ENCODE peak calls at places on chromosomes 5 and 9, in six cellular contexts. C, L, O, A, U and B are unnamed samples.

GRCh38 chr9:133087429-133088145 is 25.8 kb downstream of the CEL start:
- DNase-seq in C (no peak), L (no peak), O (peak), A (no peak), U (no peak), B (no peak)

GRCh38 chr9:83630938-83631457 is 8.1 kb downstream of the IDNK start:
- DNase-seq in C (no peak), L (no peak), O (no peak), A (no peak), U (no peak), B (no peak)

GRCh38 chr5:130605200-130605599 is 559.9 kb downstream of the HINT1 start:
- DNase-seq in C (peak), L (no peak), O (no peak), A (no peak), U (peak), B (peak)

GRCh38 chr9:21690561-21690960 is 111.9 kb upstream of the MTAP start:
- DNase-seq in C (no peak), L (no peak), O (no peak), A (no peak), U (no peak), B (no peak)

GRCh38 chr5:178786859-178787499 is 56.5 kb upstream of the ZNF354A start:
- DNase-seq in C (peak), L (no peak), O (no peak), A (no peak), U (no peak), B (no peak)

GRCh38 chr9:136052433-136052880 is 42.6 kb downstream of the NACC2 start:
- DNase-seq in C (peak), L (peak), O (no peak), A (peak), U (no peak), B (no peak)

GRCh38 chr5:77249475-77249874 is 39.0 kb downstream of the PDE8B start:
- DNase-seq in C (no peak), L (no peak), O (no peak), A (no peak), U (no peak), B (no peak)

GRCh38 chr5:173712609-173713176 is 96.2 kb upstream of the BOD1 start:
- DNase-seq in C (no peak), L (no peak), O (no peak), A (no peak), U (no peak), B (no peak)

GRCh38 chr5:110221036-110221435 is 505.4 kb downstream of the TMEM232 start:
- DNase-seq in C (no peak), L (no peak), O (no peak), A (no peak), U (no peak), B (no peak)

GRCh38 chr5:170265527-170265926 is 32.0 kb downstream of the LCP2 start:
- DNase-seq in C (no peak), L (peak), O (no peak), A (no peak), U (no peak), B (no peak)

GRCh38 chr5:171907731-171908343 is 98.6 kb downstream of the FBXW11 start:
- DNase-seq in C (peak), L (peak), O (peak), A (no peak), U (peak), B (no peak)

GRCh38 chr9:95504053-95504963 is 12.5 kb downstream of the PTCH1 start:
- DNase-seq in C (peak), L (no peak), O (no peak), A (no peak), U (no peak), B (no peak)

GRCh38 chr5:33261305-33261704 is 179.5 kb upstream of the TARS1 start:
- DNase-seq in C (no peak), L (no peak), O (no peak), A (no peak), U (no peak), B (no peak)

GRCh38 chr9:2209400-2209799 is 194.3 kb downstream of the SMARCA2 start:
- DNase-seq in C (no peak), L (no peak), O (no peak), A (peak), U (peak), B (no peak)

GRCh38 chr5:122110990-122111389 is 18.4 kb upstream of the ZNF474 start:
- DNase-seq in C (no peak), L (no peak), O (no peak), A (no peak), U (no peak), B (no peak)